ENCODE peak calls at places on chromosomes 6 and 20, in seven cellular contexts. One of them, this sample, is unnamed.

GRCh38 chr20:38426498-38426897 is 8.6 kb downstream of the SNHG17 start:
- DNase-seq in activated gamma-delta T cell treated with Interleukin-2 at 50 U/mL for 16 hours: no peak
- DNase-seq in kidney tubule cell: no peak
- DNase-seq in midbrain: no peak
- DNase-seq in GDM1: no peak
- DNase-seq in posterior cingulate gyrus: no peak
- DNase-seq in NCI-H2029: no peak
- DNase-seq in this sample: no peak

GRCh38 chr6:43706788-43707187 is 19.2 kb upstream of the MRPS18A start:
- DNase-seq in GDM1: no peak
- DNase-seq in activated gamma-delta T cell treated with Interleukin-2 at 50 U/mL for 16 hours: no peak
- DNase-seq in NCI-H2029: no peak
- DNase-seq in posterior cingulate gyrus: no peak
- DNase-seq in kidney tubule cell: no peak
- DNase-seq in midbrain: no peak
- DNase-seq in this sample: no peak

GRCh38 chr20:52785678-52786077 is 186.5 kb upstream of the TSHZ2 start:
- DNase-seq in activated gamma-delta T cell treated with Interleukin-2 at 50 U/mL for 16 hours: no peak
- DNase-seq in posterior cingulate gyrus: no peak
- DNase-seq in kidney tubule cell: no peak
- DNase-seq in NCI-H2029: no peak
- DNase-seq in GDM1: no peak
- DNase-seq in midbrain: no peak
- DNase-seq in this sample: no peak

GRCh38 chr20:23265226-23265625 is 85.4 kb upstream of the NXT1 start:
- DNase-seq in NCI-H2029: no peak
- DNase-seq in posterior cingulate gyrus: no peak
- DNase-seq in GDM1: no peak
- DNase-seq in kidney tubule cell: no peak
- DNase-seq in midbrain: no peak
- DNase-seq in activated gamma-delta T cell treated with Interleukin-2 at 50 U/mL for 16 hours: no peak
- DNase-seq in this sample: no peak

GRCh38 chr20:48180039-48180438 is 394.8 kb upstream of the SULF2 start:
- DNase-seq in GDM1: no peak
- DNase-seq in NCI-H2029: no peak
- DNase-seq in kidney tubule cell: peak
- DNase-seq in posterior cingulate gyrus: no peak
- DNase-seq in midbrain: no peak
- DNase-seq in activated gamma-delta T cell treated with Interleukin-2 at 50 U/mL for 16 hours: no peak
- DNase-seq in this sample: peak

GRCh38 chr6:22053385-22053997 is 243.3 kb downstream of the PRL start:
- DNase-seq in NCI-H2029: no peak
- DNase-seq in posterior cingulate gyrus: no peak
- DNase-seq in GDM1: peak
- DNase-seq in midbrain: no peak
- DNase-seq in activated gamma-delta T cell treated with Interleukin-2 at 50 U/mL for 16 hours: no peak
- DNase-seq in kidney tubule cell: no peak
- DNase-seq in this sample: no peak

GRCh38 chr6:20386218-20386617 is 15.5 kb upstream of the E2F3 start:
- DNase-seq in midbrain: no peak
- DNase-seq in kidney tubule cell: no peak
- DNase-seq in posterior cingulate gyrus: no peak
- DNase-seq in NCI-H2029: no peak
- DNase-seq in GDM1: no peak
- DNase-seq in activated gamma-delta T cell treated with Interleukin-2 at 50 U/mL for 16 hours: no peak
- DNase-seq in this sample: no peak

GRCh38 chr20:47156431-47156841 is 200.1 kb downstream of the ZMYND8 start:
- DNase-seq in GDM1: no peak
- DNase-seq in midbrain: no peak
- DNase-seq in posterior cingulate gyrus: no peak
- DNase-seq in NCI-H2029: no peak
- DNase-seq in activated gamma-delta T cell treated with Interleukin-2 at 50 U/mL for 16 hours: no peak
- DNase-seq in kidney tubule cell: no peak
- DNase-seq in this sample: no peak

GRCh38 chr6:126056355-126057004 is 70.1 kb downstream of the TRMT11 start:
- DNase-seq in NCI-H2029: no peak
- DNase-seq in kidney tubule cell: no peak
- DNase-seq in activated gamma-delta T cell treated with Interleukin-2 at 50 U/mL for 16 hours: no peak
- DNase-seq in GDM1: no peak
- DNase-seq in posterior cingulate gyrus: no peak
- DNase-seq in midbrain: no peak
- DNase-seq in this sample: no peak

GRCh38 chr20:36881888-36882287 is 6.0 kb downstream of the TLDC2 start:
- DNase-seq in posterior cingulate gyrus: no peak
- DNase-seq in activated gamma-delta T cell treated with Interleukin-2 at 50 U/mL for 16 hours: no peak
- DNase-seq in midbrain: no peak
- DNase-seq in NCI-H2029: no peak
- DNase-seq in kidney tubule cell: peak
- DNase-seq in GDM1: no peak
- DNase-seq in this sample: peak

GRCh38 chr6:31125586-31126363 is 5.5 kb upstream of the CDSN start:
- DNase-seq in GDM1: peak
- DNase-seq in midbrain: no peak
- DNase-seq in kidney tubule cell: peak
- DNase-seq in activated gamma-delta T cell treated with Interleukin-2 at 50 U/mL for 16 hours: no peak
- DNase-seq in NCI-H2029: no peak
- DNase-seq in posterior cingulate gyrus: no peak
- DNase-seq in this sample: peak

GRCh38 chr20:9203081-9203447 is 134.2 kb downstream of the PLCB4 start:
- DNase-seq in kidney tubule cell: no peak
- DNase-seq in NCI-H2029: no peak
- DNase-seq in posterior cingulate gyrus: no peak
- DNase-seq in GDM1: no peak
- DNase-seq in midbrain: no peak
- DNase-seq in activated gamma-delta T cell treated with Interleukin-2 at 50 U/mL for 16 hours: no peak
- DNase-seq in this sample: no peak

GRCh38 chr20:64113796-64114355 is 6.5 kb upstream of the NPBWR2 start:
- DNase-seq in posterior cingulate gyrus: no peak
- DNase-seq in NCI-H2029: no peak
- DNase-seq in GDM1: no peak
- DNase-seq in midbrain: no peak
- DNase-seq in activated gamma-delta T cell treated with Interleukin-2 at 50 U/mL for 16 hours: no peak
- DNase-seq in kidney tubule cell: no peak
- DNase-seq in this sample: no peak

GRCh38 chr6:132648356-132648755 is 10.6 kb downstream of the TAAR1 start:
- DNase-seq in posterior cingulate gyrus: no peak
- DNase-seq in GDM1: peak
- DNase-seq in NCI-H2029: no peak
- DNase-seq in activated gamma-delta T cell treated with Interleukin-2 at 50 U/mL for 16 hours: peak
- DNase-seq in kidney tubule cell: peak
- DNase-seq in midbrain: no peak
- DNase-seq in this sample: no peak

GRCh38 chr6:21886601-21887091 is 293.1 kb downstream of the SOX4 start:
- DNase-seq in posterior cingulate gyrus: no peak
- DNase-seq in activated gamma-delta T cell treated with Interleukin-2 at 50 U/mL for 16 hours: no peak
- DNase-seq in NCI-H2029: no peak
- DNase-seq in kidney tubule cell: peak
- DNase-seq in midbrain: no peak
- DNase-seq in GDM1: no peak
- DNase-seq in this sample: peak

GRCh38 chr6:166078294-166078693 is 89.4 kb downstream of the TBXT start:
- DNase-seq in NCI-H2029: no peak
- DNase-seq in kidney tubule cell: peak
- DNase-seq in GDM1: no peak
- DNase-seq in posterior cingulate gyrus: no peak
- DNase-seq in midbrain: no peak
- DNase-seq in activated gamma-delta T cell treated with Interleukin-2 at 50 U/mL for 16 hours: no peak
- DNase-seq in this sample: no peak

GRCh38 chr6:80022803-80023202 is 18.4 kb downstream of the TTK start:
- DNase-seq in kidney tubule cell: peak
- DNase-seq in posterior cingulate gyrus: no peak
- DNase-seq in activated gamma-delta T cell treated with Interleukin-2 at 50 U/mL for 16 hours: no peak
- DNase-seq in NCI-H2029: no peak
- DNase-seq in GDM1: no peak
- DNase-seq in midbrain: no peak
- DNase-seq in this sample: no peak

GRCh38 chr6:90160013-90160412 is 136.6 kb downstream of the BACH2 start:
- DNase-seq in kidney tubule cell: no peak
- DNase-seq in activated gamma-delta T cell treated with Interleukin-2 at 50 U/mL for 16 hours: no peak
- DNase-seq in NCI-H2029: no peak
- DNase-seq in posterior cingulate gyrus: no peak
- DNase-seq in GDM1: no peak
- DNase-seq in midbrain: peak
- DNase-seq in this sample: no peak

GRCh38 chr6:71028877-71029252 is 72.0 kb upstream of the B3GAT2 start:
- DNase-seq in posterior cingulate gyrus: no peak
- DNase-seq in activated gamma-delta T cell treated with Interleukin-2 at 50 U/mL for 16 hours: no peak
- DNase-seq in kidney tubule cell: no peak
- DNase-seq in midbrain: no peak
- DNase-seq in GDM1: no peak
- DNase-seq in NCI-H2029: no peak
- DNase-seq in this sample: no peak

GRCh38 chr20:59565768-59566461 is 38.4 kb upstream of the PHACTR3 start:
- DNase-seq in activated gamma-delta T cell treated with Interleukin-2 at 50 U/mL for 16 hours: no peak
- DNase-seq in midbrain: no peak
- DNase-seq in kidney tubule cell: no peak
- DNase-seq in NCI-H2029: no peak
- DNase-seq in GDM1: no peak
- DNase-seq in posterior cingulate gyrus: no peak
- DNase-seq in this sample: no peak

GRCh38 chr20:62994850-62995249 is 11.9 kb downstream of the BHLHE23 start:
- DNase-seq in GDM1: no peak
- DNase-seq in NCI-H2029: no peak
- DNase-seq in midbrain: no peak
- DNase-seq in posterior cingulate gyrus: no peak
- DNase-seq in activated gamma-delta T cell treated with Interleukin-2 at 50 U/mL for 16 hours: no peak
- DNase-seq in kidney tubule cell: no peak
- DNase-seq in this sample: no peak

GRCh38 chr6:934686-935085 is 241.7 kb upstream of the EXOC2 start:
- DNase-seq in NCI-H2029: no peak
- DNase-seq in activated gamma-delta T cell treated with Interleukin-2 at 50 U/mL for 16 hours: no peak
- DNase-seq in GDM1: no peak
- DNase-seq in midbrain: no peak
- DNase-seq in posterior cingulate gyrus: no peak
- DNase-seq in kidney tubule cell: no peak
- DNase-seq in this sample: no peak

GRCh38 chr6:143632894-143633293 is 44.9 kb upstream of the PHACTR2 start:
- DNase-seq in GDM1: no peak
- DNase-seq in NCI-H2029: no peak
- DNase-seq in posterior cingulate gyrus: no peak
- DNase-seq in midbrain: no peak
- DNase-seq in activated gamma-delta T cell treated with Interleukin-2 at 50 U/mL for 16 hours: no peak
- DNase-seq in kidney tubule cell: no peak
- DNase-seq in this sample: no peak